ENCODE peak calls at places on chromosome 11, in five cellular contexts. P, F, K, W and O are unnamed samples.

GRCh38 chr11:64959498-64959897 is 12.4 kb downstream of the MAJIN start:
- DNase-seq in P (no peak), F (no peak), K (no peak), W (no peak), O (no peak)

GRCh38 chr11:69682681-69683326 is 7.7 kb upstream of the LTO1 start:
- DNase-seq in P (no peak), F (no peak), K (no peak), W (no peak), O (no peak)

GRCh38 chr11:9858218-9858617 is 194.3 kb downstream of the SWAP70 start:
- DNase-seq in P (no peak), F (no peak), K (no peak), W (no peak), O (no peak)

GRCh38 chr11:95147364-95147905 is 57.8 kb downstream of the ENDOD1 start:
- DNase-seq in P (no peak), F (no peak), K (no peak), W (no peak), O (no peak)

GRCh38 chr11:34380696-34381095 is 22.9 kb upstream of the ABTB2 start:
- DNase-seq in P (no peak), F (no peak), K (no peak), W (no peak), O (no peak)

GRCh38 chr11:60858236-60858635 is 2.5 kb upstream of the PTGDR2 start:
- DNase-seq in P (no peak), F (no peak), K (no peak), W (no peak), O (no peak)

GRCh38 chr11:26847459-26847858 is 125.6 kb upstream of the SLC5A12 start:
- DNase-seq in P (no peak), F (no peak), K (no peak), W (no peak), O (no peak)

GRCh38 chr11:56923116-56923515 is 65.6 kb upstream of the OR5AK2 start:
- DNase-seq in P (no peak), F (no peak), K (no peak), W (no peak), O (no peak)

GRCh38 chr11:19597194-19597593 is 115.4 kb upstream of the NAV2 start:
- DNase-seq in P (no peak), F (no peak), K (no peak), W (no peak), O (no peak)

GRCh38 chr11:11661356-11662040 is 39.7 kb upstream of the GALNT18 start:
- DNase-seq in P (no peak), F (no peak), K (no peak), W (no peak), O (no peak)

GRCh38 chr11:6888830-6889229 is 3.5 kb downstream of the OR2D2 start:
- DNase-seq in P (no peak), F (no peak), K (no peak), W (no peak), O (no peak)

GRCh38 chr11:74138572-74138971 is 32.2 kb downstream of the C2CD3 start:
- DNase-seq in P (no peak), F (no peak), K (no peak), W (peak; percentile 56), O (no peak)

GRCh38 chr11:5591613-5592012 is 4.8 kb upstream of the TRIM6 start:
- DNase-seq in P (no peak), F (no peak), K (no peak), W (no peak), O (no peak)

GRCh38 chr11:120563698-120564572 is 52.4 kb downstream of the GRIK4 start:
- DNase-seq in P (no peak), F (no peak), K (no peak), W (peak; percentile 43), O (no peak)

GRCh38 chr11:8917157-8917820 is 6.3 kb downstream of the AKIP1 start:
- DNase-seq in P (no peak), F (no peak), K (no peak), W (no peak), O (no peak)

GRCh38 chr11:76670475-76671235 is at the start of gene LRRC32:
- DNase-seq in P (no peak), F (no peak), K (no peak), W (no peak), O (no peak)

GRCh38 chr11:1153951-1154487 is 3.7 kb upstream of the MUC5AC start:
- DNase-seq in P (no peak), F (no peak), K (no peak), W (no peak), O (no peak)

GRCh38 chr11:77198440-77198849 is 70.4 kb downstream of the MYO7A start:
- DNase-seq in P (peak; percentile 0), F (peak; percentile 13), K (no peak), W (no peak), O (peak; percentile 45)

GRCh38 chr11:11263238-11264030 is 89.6 kb downstream of the CSNK2A3 start:
- DNase-seq in P (no peak), F (no peak), K (no peak), W (peak; percentile 40), O (no peak)

GRCh38 chr11:7281083-7281482 is 29.4 kb downstream of the SYT9 start:
- DNase-seq in P (no peak), F (no peak), K (no peak), W (no peak), O (no peak)

GRCh38 chr11:46675288-46675851 is 25.0 kb downstream of the ARHGAP1 start:
- DNase-seq in P (no peak), F (no peak), K (no peak), W (no peak), O (no peak)

GRCh38 chr11:116114198-116114651 is 610.0 kb upstream of the CADM1 start:
- DNase-seq in P (no peak), F (no peak), K (no peak), W (no peak), O (no peak)

GRCh38 chr11:41895106-41895505 is 435.7 kb upstream of the LRRC4C start:
- DNase-seq in P (no peak), F (no peak), K (no peak), W (no peak), O (no peak)

GRCh38 chr11:44575288-44575672 is 9.8 kb downstream of the CD82 start:
- DNase-seq in P (no peak), F (no peak), K (no peak), W (no peak), O (no peak)

GRCh38 chr11:73931951-73932350 is 18.9 kb upstream of the DNAJB13 start:
- DNase-seq in P (no peak), F (no peak), K (no peak), W (no peak), O (no peak)

GRCh38 chr11:83543918-83544491 is 257.8 kb upstream of the CCDC90B start:
- DNase-seq in P (no peak), F (no peak), K (no peak), W (no peak), O (no peak)

GRCh38 chr11:59625703-59626102 is 10.1 kb upstream of the OSBP start:
- DNase-seq in P (no peak), F (no peak), K (no peak), W (no peak), O (no peak)

GRCh38 chr11:19953342-19953741 is 206.9 kb downstream of the DBX1 start:
- DNase-seq in P (no peak), F (no peak), K (no peak), W (no peak), O (no peak)

GRCh38 chr11:119336744-119337469 is 2.6 kb downstream of the RNF26 start:
- DNase-seq in P (no peak), F (no peak), K (no peak), W (no peak), O (no peak)

GRCh38 chr11:70360211-70360610 is 38.1 kb upstream of the CTTN start:
- DNase-seq in P (no peak), F (no peak), K (no peak), W (no peak), O (no peak)

GRCh38 chr11:130705670-130706421 is 210.4 kb downstream of the SNX19 start:
- DNase-seq in P (no peak), F (no peak), K (no peak), W (peak; percentile 67), O (no peak)

GRCh38 chr11:44964526-44965209 is 14.0 kb upstream of the TP53I11 start:
- DNase-seq in P (no peak), F (no peak), K (no peak), W (no peak), O (no peak)